ENCODE peak calls at places on chromosomes 3 and 15, in eight cellular contexts. M, V, K, L, X, B, F and I are unnamed samples.

GRCh38 chr3:182067423-182067822 is 355.7 kb downstream of the SOX2 start:
- DNase-seq in M (no peak), V (no peak), K (no peak), L (no peak), X (no peak), B (no peak), F (no peak), I (no peak)

GRCh38 chr3:16982439-16982838 is 97.7 kb downstream of the PLCL2 start:
- DNase-seq in M (no peak), V (no peak), K (no peak), L (no peak), X (no peak), B (no peak), F (no peak), I (no peak)

GRCh38 chr15:85048430-85048829 is 66.8 kb downstream of the PDE8A start:
- DNase-seq in M (no peak), V (no peak), K (no peak), L (no peak), X (no peak), B (no peak), F (no peak), I (no peak)

GRCh38 chr3:141105828-141106628 is 54.9 kb downstream of the SPSB4 start:
- DNase-seq in M (peak), V (peak), K (peak), L (peak), X (peak), B (peak), F (peak), I (peak)

GRCh38 chr3:194871143-194871863 is 185.6 kb downstream of the FAM43A start:
- DNase-seq in M (no peak), V (peak), K (no peak), L (peak), X (no peak), B (peak), F (peak), I (peak)

GRCh38 chr3:64049136-64049535 is 25.8 kb upstream of the PSMD6 start:
- DNase-seq in M (no peak), V (no peak), K (no peak), L (peak), X (no peak), B (peak), F (peak), I (no peak)

GRCh38 chr15:43194775-43195174 is 9.6 kb downstream of the CCNDBP1 start:
- DNase-seq in M (no peak), V (no peak), K (no peak), L (no peak), X (no peak), B (no peak), F (peak), I (no peak)

GRCh38 chr15:73914145-73914544 is 12.1 kb upstream of the LOXL1 start:
- DNase-seq in M (no peak), V (no peak), K (no peak), L (no peak), X (no peak), B (no peak), F (no peak), I (no peak)

GRCh38 chr15:63920504-63921178 is 86.9 kb upstream of the HERC1 start:
- DNase-seq in M (no peak), V (no peak), K (no peak), L (no peak), X (no peak), B (no peak), F (no peak), I (no peak)

GRCh38 chr3:194306771-194307640 is 44.1 kb downstream of the CPN2 start:
- DNase-seq in M (no peak), V (no peak), K (no peak), L (no peak), X (peak), B (no peak), F (no peak), I (no peak)

GRCh38 chr3:12556723-12557471 is at the start of gene MKRN2:
- DNase-seq in M (peak), V (peak), K (peak), L (peak), X (peak), B (peak), F (peak), I (peak)

GRCh38 chr15:36499751-36500389 is 79.6 kb upstream of the CDIN1 start:
- DNase-seq in M (no peak), V (no peak), K (no peak), L (no peak), X (no peak), B (no peak), F (peak), I (no peak)

GRCh38 chr15:98850991-98851776 is 156.4 kb downstream of the PGPEP1L start:
- DNase-seq in M (peak), V (peak), K (peak), L (peak), X (peak), B (peak), F (peak), I (no peak)

GRCh38 chr3:135514064-135514455 is 451.5 kb upstream of the PPP2R3A start:
- DNase-seq in M (no peak), V (no peak), K (no peak), L (no peak), X (no peak), B (peak), F (no peak), I (no peak)

GRCh38 chr3:79167651-79168416 is 600.0 kb downstream of the ROBO1 start:
- DNase-seq in M (no peak), V (no peak), K (no peak), L (peak), X (no peak), B (peak), F (peak), I (peak)

GRCh38 chr15:33195283-33195682 is 769 bp upstream of the FMN1 start:
- DNase-seq in M (no peak), V (no peak), K (no peak), L (no peak), X (no peak), B (no peak), F (no peak), I (no peak)

GRCh38 chr15:53416219-53416940 is 343.1 kb downstream of the WDR72 start:
- DNase-seq in M (no peak), V (no peak), K (no peak), L (no peak), X (no peak), B (no peak), F (no peak), I (no peak)